ENCODE peak calls at places on chromosomes 4 and X, in ten cellular contexts. E, B, H, J, C, W, A, G, K and Q are unnamed samples.
A peak's percentile ranks its signal among the peaks of the same experiment; 100 is the strongest.

GRCh38 chr4:72031868-72032619 is at the start of gene NPFFR2:
- DNase-seq in E (no peak), B (no peak), H (peak; percentile 57), J (peak; percentile 2), C (no peak), W (no peak), A (no peak), G (no peak), K (peak; percentile 42), Q (no peak)

GRCh38 chr4:153419029-153419428 is 47.1 kb upstream of the TMEM131L start:
- DNase-seq in E (no peak), B (no peak), H (no peak), J (no peak), C (no peak), W (no peak), A (no peak), G (no peak), K (no peak), Q (no peak)

GRCh38 chr4:40933272-40934053 is 183.7 kb downstream of the NSUN7 start:
- DNase-seq in E (peak; percentile 93), B (no peak), H (no peak), J (no peak), C (no peak), W (no peak), A (no peak), G (no peak), K (no peak), Q (no peak)

GRCh38 chr4:67809502-67809901 is 55.3 kb upstream of the GNRHR start:
- DNase-seq in E (no peak), B (no peak), H (no peak), J (no peak), C (no peak), W (no peak), A (no peak), G (no peak), K (no peak), Q (no peak)

GRCh38 chr4:159444668-159445067 is 341.8 kb downstream of the RAPGEF2 start:
- DNase-seq in E (no peak), B (no peak), H (peak; percentile 46), J (peak; percentile 60), C (no peak), W (no peak), A (no peak), G (no peak), K (no peak), Q (no peak)

GRCh38 chr4:164700471-164700870 is 53.5 kb upstream of the SMIM31 start:
- DNase-seq in E (peak; percentile 65), B (no peak), H (peak; percentile 3), J (no peak), C (no peak), W (no peak), A (no peak), G (no peak), K (no peak), Q (no peak)

GRCh38 chrX:310621-311155 is 7.9 kb downstream of the GTPBP6 start:
- DNase-seq in E (no peak), B (no peak), H (no peak), J (no peak), C (no peak), W (no peak), A (no peak), G (no peak), K (no peak), Q (no peak)

GRCh38 chrX:71615954-71616353 is 2.4 kb downstream of the CXCR3 start:
- DNase-seq in E (no peak), B (no peak), H (no peak), J (no peak), C (no peak), W (no peak), A (no peak), G (no peak), K (no peak), Q (no peak)

GRCh38 chr4:173782660-173783059 is 252.6 kb upstream of the HAND2 start:
- DNase-seq in E (no peak), B (no peak), H (no peak), J (no peak), C (no peak), W (no peak), A (no peak), G (no peak), K (no peak), Q (no peak)

GRCh38 chr4:1711906-1712215 is 258 bp downstream of the SLBP start:
- DNase-seq in E (no peak), B (no peak), H (peak; percentile 37), J (no peak), C (no peak), W (no peak), A (no peak), G (no peak), K (no peak), Q (no peak)

GRCh38 chr4:144501231-144501780 is 144.7 kb upstream of the HHIP start:
- DNase-seq in E (no peak), B (no peak), H (no peak), J (peak; percentile 25), C (no peak), W (no peak), A (no peak), G (no peak), K (no peak), Q (no peak)

GRCh38 chr4:149031399-149031798 is 589.2 kb upstream of the NR3C2 start:
- DNase-seq in E (no peak), B (no peak), H (peak; percentile 51), J (peak; percentile 11), C (no peak), W (peak; percentile 6), A (no peak), G (no peak), K (peak; percentile 15), Q (no peak)

GRCh38 chr4:121138014-121138413 is 26.1 kb downstream of the TNIP3 start:
- DNase-seq in E (no peak), B (no peak), H (no peak), J (no peak), C (no peak), W (no peak), A (peak; percentile 31), G (no peak), K (no peak), Q (no peak)